ENCODE peak calls at places on chromosome 1, in five cellular contexts. U is mesenchymal stem cell, I is neuronal stem cell, V is IMR-90, A is mesendoderm. Y is an unnamed sample.

GRCh38 chr1:94803517-94804441 is 16.4 kb upstream of the SLC44A3 start:
- DNase-seq in U (peak), I (no peak), V (peak), A (peak), Y (no peak)

GRCh38 chr1:227749225-227749624 is 14.0 kb downstream of the SNAP47 start:
- DNase-seq in U (no peak), I (no peak), V (no peak), A (no peak), Y (no peak)

GRCh38 chr1:240804475-240804874 is 192.5 kb upstream of the GREM2 start:
- DNase-seq in U (no peak), I (no peak), V (peak), A (no peak), Y (no peak)

GRCh38 chr1:6724517-6725141 is 23.0 kb upstream of the DNAJC11 start:
- DNase-seq in U (peak), I (no peak), V (peak), A (peak), Y (no peak)

GRCh38 chr1:29900727-29901126 is 664.4 kb downstream of the PTPRU start:
- DNase-seq in U (no peak), I (no peak), V (no peak), A (no peak), Y (no peak)

GRCh38 chr1:115069626-115070308 is 19.5 kb downstream of the TSPAN2 start:
- DNase-seq in U (no peak), I (no peak), V (peak), A (no peak), Y (no peak)

GRCh38 chr1:227907439-227908015 is 40.2 kb downstream of the WNT9A start:
- DNase-seq in U (no peak), I (no peak), V (no peak), A (no peak), Y (no peak)

GRCh38 chr1:13584876-13585598 is 1.4 kb downstream of the PDPN start:
- DNase-seq in U (no peak), I (no peak), V (no peak), A (no peak), Y (no peak)

GRCh38 chr1:162854245-162854860 is 6.6 kb downstream of the CCDC190 start:
- DNase-seq in U (peak), I (no peak), V (peak), A (peak), Y (peak)

GRCh38 chr1:64856564-64856963 is 109.8 kb downstream of the JAK1 start:
- DNase-seq in U (no peak), I (no peak), V (peak), A (peak), Y (no peak)

GRCh38 chr1:192901500-192901899 is 92.7 kb downstream of the RGS2 start:
- DNase-seq in U (no peak), I (no peak), V (no peak), A (no peak), Y (no peak)

GRCh38 chr1:229378586-229379442 is 36.0 kb upstream of the CCSAP start:
- DNase-seq in U (no peak), I (no peak), V (no peak), A (peak), Y (no peak)

GRCh38 chr1:225694151-225694603 is 41.3 kb upstream of the ENAH start:
- DNase-seq in U (peak), I (no peak), V (peak), A (peak), Y (no peak)

GRCh38 chr1:67609572-67609939 is 75.4 kb upstream of the GADD45A start:
- DNase-seq in U (no peak), I (no peak), V (no peak), A (no peak), Y (no peak)

GRCh38 chr1:197073978-197074377 is 6.9 kb upstream of the F13B start:
- DNase-seq in U (no peak), I (no peak), V (no peak), A (no peak), Y (no peak)

GRCh38 chr1:12433323-12434053 is 184.5 kb downstream of the DHRS3 start:
- DNase-seq in U (peak), I (peak), V (peak), A (peak), Y (peak)

GRCh38 chr1:183757061-183757460 is 47.9 kb upstream of the RGL1 start:
- DNase-seq in U (peak), I (no peak), V (peak), A (no peak), Y (no peak)

GRCh38 chr1:17286646-17287045 is 21.4 kb upstream of the PADI4 start:
- DNase-seq in U (no peak), I (no peak), V (no peak), A (no peak), Y (no peak)

GRCh38 chr1:158124034-158124433 is 56.7 kb upstream of the CD1D start:
- DNase-seq in U (no peak), I (no peak), V (peak), A (peak), Y (no peak)

GRCh38 chr1:108692724-108693655 is 880 bp downstream of the PRPF38B start:
- DNase-seq in U (peak), I (no peak), V (peak), A (peak), Y (no peak)

GRCh38 chr1:229296541-229296941 is 25.6 kb downstream of the RAB4A start:
- DNase-seq in U (peak), I (no peak), V (peak), A (peak), Y (no peak)

GRCh38 chr1:234609528-234610042 is 393 bp downstream of the IRF2BP2 start:
- DNase-seq in U (no peak), I (no peak), V (no peak), A (no peak), Y (no peak)

GRCh38 chr1:234610061-234610581 is at the start of gene IRF2BP2:
- DNase-seq in U (peak), I (peak), V (peak), A (peak), Y (peak)

GRCh38 chr1:234611153-234611798 is 1.3 kb upstream of the IRF2BP2 start:
- DNase-seq in U (peak), I (peak), V (peak), A (peak), Y (peak)

GRCh38 chr1:234611799-234612351 is 1.9 kb upstream of the IRF2BP2 start:
- DNase-seq in U (no peak), I (no peak), V (no peak), A (no peak), Y (peak)

GRCh38 chr1:234610582-234611152 is 689 bp upstream of the IRF2BP2 start:
- DNase-seq in U (peak), I (peak), V (peak), A (peak), Y (peak)
- H2AK5ac ChIP-seq in U (peak), I (no peak), V (peak), A (no peak), Y (no peak)

DNA sequence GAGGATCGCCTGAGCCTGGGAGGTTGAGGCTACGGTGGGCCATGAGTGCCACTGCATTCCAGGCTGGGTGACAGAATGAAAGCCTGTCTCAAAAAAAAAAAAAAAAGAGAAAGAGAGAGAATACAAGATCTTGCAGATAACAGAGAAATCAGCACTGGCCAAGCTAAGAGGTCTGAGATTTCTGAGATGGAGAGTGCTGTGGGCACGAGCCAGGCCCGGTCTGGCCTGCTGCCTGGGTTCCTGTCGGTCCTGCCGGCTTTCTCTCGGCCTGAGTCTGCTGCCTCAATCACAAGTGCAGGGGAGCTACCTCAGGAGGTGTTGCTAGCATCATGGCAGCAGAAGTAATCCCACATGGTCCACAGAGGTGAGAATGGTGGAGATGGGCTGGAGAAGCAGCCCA is 19.0 kb downstream of the ADORA1 start:
- DNase-seq in U (no peak), I (no peak), V (no peak), A (no peak), Y (no peak)
- H2BK15ac ChIP-seq in U (no peak), I (peak), V (no peak), A (no peak), Y (no peak)

GRCh38 chr1:109984190-109984455 is 442 bp upstream of the AHCYL1 start:
- DNase-seq in U (peak), I (no peak), V (peak), A (no peak), Y (no peak)

GRCh38 chr1:109986054-109986444 is 1.5 kb downstream of the AHCYL1 start:
- DNase-seq in U (no peak), I (peak), V (no peak), A (no peak), Y (no peak)

GRCh38 chr1:109984456-109985250 is at the start of gene AHCYL1:
- DNase-seq in U (peak), I (peak), V (peak), A (peak), Y (peak)

GRCh38 chr1:109985251-109986053 is 887 bp downstream of the AHCYL1 start:
- DNase-seq in U (no peak), I (no peak), V (no peak), A (no peak), Y (no peak)

DNA sequence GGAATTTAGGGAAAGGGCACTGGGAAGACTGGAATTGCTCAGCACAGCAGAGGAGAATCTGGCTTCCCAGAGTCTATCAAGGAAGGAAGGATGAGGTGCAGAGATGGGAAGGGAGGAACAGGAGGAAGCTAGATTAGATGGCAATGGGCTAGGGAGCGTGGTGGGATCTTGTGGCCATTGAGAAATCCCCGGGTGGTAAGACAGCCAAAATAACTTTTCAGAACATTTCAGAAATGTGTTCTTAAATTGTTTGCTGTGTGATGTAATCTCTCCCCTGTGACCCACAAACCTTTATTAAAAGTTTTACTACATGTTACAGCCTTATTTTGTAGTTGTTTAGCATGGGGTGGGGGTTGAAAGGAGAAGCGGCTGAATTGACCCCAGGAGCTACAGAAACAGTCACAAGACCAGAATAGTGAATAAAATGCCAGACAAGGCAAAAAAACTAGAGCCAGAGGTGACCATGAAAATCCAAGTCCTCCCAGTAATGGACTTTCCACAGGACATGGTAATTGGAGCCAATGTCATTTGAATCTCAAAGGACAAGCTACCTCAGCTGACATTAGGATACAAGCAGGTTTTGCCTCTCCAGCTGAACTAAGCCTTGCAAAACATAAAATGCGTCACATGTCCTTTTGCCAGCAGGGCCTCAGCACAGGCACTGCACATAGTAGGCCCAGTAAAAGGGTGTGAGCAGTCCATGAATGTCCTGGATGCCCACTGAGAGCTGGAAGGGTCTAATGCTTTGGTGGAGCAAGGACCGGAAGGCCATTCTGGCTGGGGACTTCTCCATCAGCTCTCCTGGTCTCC is 980 bp upstream of the AHCYL1 start:
- DNase-seq in U (no peak), I (no peak), V (no peak), A (no peak), Y (no peak)
- H2AK5ac ChIP-seq in U (peak), I (no peak), V (peak), A (peak), Y (no peak)

GRCh38 chr1:198864695-198865094 is 225.9 kb downstream of the PTPRC start:
- DNase-seq in U (no peak), I (no peak), V (no peak), A (no peak), Y (no peak)
- H2BK15ac ChIP-seq in U (no peak), I (no peak), V (no peak), A (no peak), Y (no peak)

GRCh38 chr1:9858293-9859035 is 34.7 kb upstream of the CLSTN1 start:
- DNase-seq in U (no peak), I (no peak), V (no peak), A (no peak), Y (no peak)
- H2AK5ac ChIP-seq in U (no peak), I (no peak), V (no peak), A (no peak), Y (no peak)

DNA sequence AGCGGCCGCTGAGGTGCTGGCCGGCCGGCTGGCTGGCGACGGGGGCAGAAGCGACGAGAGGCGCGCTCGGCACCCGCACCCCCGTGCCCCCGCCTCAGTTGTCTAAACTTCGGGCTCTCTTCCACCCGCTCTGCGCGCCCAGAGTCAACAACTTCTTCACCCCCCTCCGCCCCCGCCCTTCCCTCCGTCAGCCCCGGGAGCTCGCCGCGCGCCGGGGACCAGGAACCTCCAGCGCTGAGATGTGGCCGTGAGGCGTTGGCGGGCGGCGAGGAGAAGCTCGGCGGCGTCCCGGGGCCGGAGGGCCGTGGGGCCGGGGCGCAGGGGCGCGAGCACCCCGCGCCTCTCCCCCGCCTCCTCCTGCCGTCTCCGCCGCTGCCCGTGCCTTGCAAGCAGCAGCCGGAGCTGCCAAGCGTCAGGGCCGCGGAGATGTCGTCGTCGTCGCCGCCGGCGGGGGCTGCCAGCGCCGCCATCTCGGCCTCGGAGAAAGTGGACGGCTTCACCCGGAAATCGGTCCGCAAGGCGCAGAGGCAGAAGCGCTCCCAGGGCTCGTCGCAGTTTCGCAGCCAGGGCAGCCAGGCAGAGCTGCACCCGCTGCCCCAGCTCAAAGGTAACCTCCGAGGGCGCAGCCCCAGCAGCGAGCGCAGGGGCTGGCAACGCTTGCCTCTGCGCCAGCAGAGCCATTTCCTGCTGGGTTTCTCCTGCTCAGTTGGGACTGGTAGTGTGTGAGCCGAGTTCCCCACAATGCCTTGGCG is 651 bp downstream of the PPP2R5A start:
- DNase-seq in U (peak), I (peak), V (peak), A (peak), Y (peak)
- H2BK15ac ChIP-seq in U (peak), I (no peak), V (no peak), A (no peak), Y (no peak)

DNA sequence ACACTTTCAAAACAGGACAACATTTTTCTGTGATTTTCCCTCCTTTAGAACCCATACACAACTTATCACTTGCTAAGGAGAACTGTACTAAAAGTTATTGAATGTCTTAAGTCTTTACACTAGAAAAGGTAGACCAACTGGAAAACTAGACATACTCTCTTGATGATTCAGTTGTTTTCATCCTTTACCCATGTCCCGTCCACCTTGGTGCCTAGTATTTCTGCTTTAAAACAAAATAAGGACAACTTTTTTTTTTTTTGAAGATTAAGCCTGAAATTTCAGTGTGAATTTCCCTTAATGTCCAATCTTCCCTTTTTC is 4.5 kb downstream of the CDKN2C start:
- DNase-seq in U (no peak), I (no peak), V (no peak), A (no peak), Y (no peak)
- H2AK5ac ChIP-seq in U (no peak), I (no peak), V (no peak), A (no peak), Y (no peak)

GRCh38 chr1:9234223-9235122 is at the start of gene H6PD:
- DNase-seq in U (peak), I (peak), V (peak), A (peak), Y (peak)
- H2BK15ac ChIP-seq in U (peak), I (peak), V (peak), A (no peak), Y (no peak)

GRCh38 chr1:173112129-173112528 is 61.4 kb upstream of the TNFSF18 start:
- DNase-seq in U (peak), I (no peak), V (peak), A (no peak), Y (no peak)
- H2AK5ac ChIP-seq in U (no peak), I (no peak), V (no peak), A (no peak), Y (no peak)

GRCh38 chr1:25067852-25068251 is 137.8 kb upstream of the RUNX3 start:
- DNase-seq in U (no peak), I (no peak), V (no peak), A (no peak), Y (no peak)
- H2BK15ac ChIP-seq in U (no peak), I (no peak), V (no peak), A (no peak), Y (no peak)